ENCODE peak calls at places on chromosomes 12 and 14, in nine cellular contexts. J, C, B, Q, D, X, G, H and I are unnamed samples. For H3K4me1, the result is how much of the 10 kb centered on the place peaks cover.

GRCh38 chr14:105066285-105067071 is 1.2 kb upstream of the GPR132 start:
- DNase-seq in G (no peak), D (no peak), H (no peak), Q (no peak), X (no peak), J (no peak), B (no peak), C (no peak), I (no peak)

GRCh38 chr12:28767836-28768348 is 381.2 kb upstream of the FAR2 start:
- DNase-seq in C (no peak), X (no peak), Q (no peak), B (no peak), H (no peak), D (no peak), G (no peak), J (no peak), I (no peak)

GRCh38 chr14:39454906-39455539 is 22.8 kb upstream of the FBXO33 start:
- DNase-seq in C (no peak), H (no peak), J (no peak), B (no peak), X (no peak), Q (no peak), G (no peak), D (no peak), I (no peak)

GRCh38 chr14:47442206-47442605 is 233.2 kb downstream of the MDGA2 start:
- DNase-seq in Q (no peak), J (peak), H (no peak), B (no peak), D (peak), X (peak), G (no peak), C (no peak), I (no peak)

GRCh38 chr12:58678753-58679152 is 241.6 kb downstream of the LRIG3 start:
- DNase-seq in H (no peak), X (no peak), Q (no peak), D (no peak), B (no peak), C (no peak), J (peak), G (no peak), I (no peak)

GRCh38 chr14:64834965-64835364 is 44.7 kb downstream of the SPTB start:
- DNase-seq in H (no peak), B (no peak), D (no peak), J (no peak), C (no peak), X (no peak), G (no peak), Q (no peak), I (no peak)

GRCh38 chr14:91349481-91350074 is 68.0 kb downstream of the CCDC88C start:
- DNase-seq in G (peak), Q (no peak), B (no peak), D (no peak), X (no peak), J (no peak), C (no peak), H (peak), I (peak)

GRCh38 chr12:131105736-131106356 is 152.1 kb downstream of the ADGRD1 start:
- DNase-seq in H (no peak), G (peak), X (no peak), Q (peak), J (no peak), B (no peak), D (no peak), C (peak), I (peak)

GRCh38 chr12:43406797-43407196 is 145.2 kb downstream of the ADAMTS20 start:
- DNase-seq in B (no peak), H (no peak), X (no peak), Q (no peak), J (no peak), C (no peak), G (no peak), D (no peak), I (no peak)

GRCh38 chr14:98906123-98906995 is 365.6 kb downstream of the BCL11B start:
- DNase-seq in H (no peak), C (no peak), B (peak), D (peak), J (peak), G (no peak), X (no peak), Q (no peak), I (no peak)

GRCh38 chr12:27000962-27001361 is 13.2 kb downstream of the TM7SF3 start:
- DNase-seq in H (no peak), G (no peak), Q (no peak), B (no peak), X (no peak), J (no peak), C (no peak), D (no peak), I (peak)

GRCh38 chr12:981176-981828 is 9.7 kb upstream of the ERC1 start:
- DNase-seq in G (no peak), X (no peak), D (no peak), J (no peak), H (no peak), Q (no peak), B (no peak), C (no peak), I (no peak)

GRCh38 chr12:1552171-1552570 is 42.2 kb downstream of the FBXL14 start:
- DNase-seq in J (no peak), Q (no peak), H (no peak), D (no peak), G (no peak), X (no peak), B (no peak), C (no peak), I (no peak)

GRCh38 chr12:102343361-102344121 is 136.8 kb downstream of the IGF1 start:
- DNase-seq in H (no peak), G (no peak), C (no peak), X (no peak), B (no peak), D (peak), Q (no peak), J (no peak), I (no peak)

GRCh38 chr14:68318788-68319187 is 474.1 kb downstream of the ZFP36L1 start:
- DNase-seq in D (no peak), X (no peak), J (no peak), G (no peak), Q (no peak), H (no peak), B (no peak), C (no peak), I (no peak)

GRCh38 chr14:61812347-61813100 is 50.3 kb downstream of the SNAPC1 start:
- DNase-seq in D (peak), B (no peak), Q (no peak), H (no peak), J (no peak), G (no peak), C (no peak), X (no peak), I (no peak)

GRCh38 chr14:89697281-89698060 is 257.1 kb downstream of the EFCAB11 start:
- DNase-seq in C (no peak), G (no peak), X (no peak), B (no peak), Q (no peak), D (no peak), J (no peak), H (no peak), I (no peak)

GRCh38 chr12:46659032-46659703 is 166.6 kb downstream of the SLC38A4 start:
- DNase-seq in B (no peak), Q (no peak), D (peak), G (no peak), H (no peak), C (no peak), X (no peak), J (peak), I (no peak)

GRCh38 chr12:108666326-108666995 is 32.8 kb upstream of the SELPLG start:
- DNase-seq in B (peak), J (peak), X (no peak), H (no peak), D (no peak), Q (peak), G (no peak), C (peak), I (no peak)

GRCh38 chr14:25111061-25111601 is 61.2 kb upstream of the STXBP6 start:
- DNase-seq in G (no peak), H (no peak), X (no peak), J (peak), B (no peak), D (no peak), Q (no peak), C (peak), I (no peak)

GRCh38 chr14:22561661-22562579 is 27.1 kb downstream of the DAD1 start:
- DNase-seq in G (peak), H (peak), D (no peak), J (no peak), X (no peak), B (peak), C (no peak), Q (no peak), I (peak)

GRCh38 chr14:104746071-104746545 is 6.8 kb upstream of the SIVA1 start:
- DNase-seq in G (no peak), J (no peak), D (no peak), B (no peak), Q (no peak), X (no peak), C (no peak), H (no peak), I (peak)

GRCh38 chr12:57093412-57094193 is 4.7 kb downstream of the NAB2 start:
- DNase-seq in X (no peak), G (peak), Q (peak), H (peak), D (peak), C (peak), J (peak), B (peak), I (peak)

GRCh38 chr14:21868442-21869046 is 194.9 kb upstream of the OR4E1 start:
- DNase-seq in G (peak), X (peak), C (peak), J (peak), H (no peak), D (peak), B (peak), Q (no peak), I (peak)

GRCh38 chr12:43891856-43892574 is 56.1 kb downstream of the TMEM117 start:
- DNase-seq in D (no peak), G (no peak), B (no peak), Q (no peak), X (no peak), C (no peak), J (no peak), H (no peak), I (no peak)

GRCh38 chr12:14167005-14167628 is 185.7 kb upstream of the GRIN2B start:
- DNase-seq in J (peak), G (peak), H (no peak), C (peak), Q (peak), B (peak), D (peak), X (peak), I (peak)

GRCh38 chr12:65656904-65657351 is 167.4 kb upstream of the HMGA2 start:
- DNase-seq in D (no peak), H (no peak), J (peak), G (no peak), B (no peak), C (no peak), Q (no peak), X (no peak), I (no peak)

GRCh38 chr12:27521066-27521465 is 2.9 kb upstream of the PPFIBP1 start:
- DNase-seq in C (no peak), X (no peak), J (peak), G (no peak), B (no peak), Q (peak), H (no peak), D (no peak), I (no peak)

GRCh38 chr14:105838591-105839424 is 312.4 kb downstream of the TMEM121 start:
- DNase-seq in H (no peak), B (no peak), C (peak), Q (no peak), X (no peak), G (no peak), J (no peak), D (no peak), I (no peak)

GRCh38 chr12:51590347-51591019 is 550 bp upstream of the SCN8A start:
- DNase-seq in H (peak), G (peak), Q (peak), J (peak), D (peak), X (peak), B (peak), C (peak), I (peak)

GRCh38 chr12:58171914-58172313 is 230.5 kb downstream of the ATP23 start:
- DNase-seq in G (no peak), D (no peak), Q (no peak), J (peak), X (no peak), C (no peak), H (no peak), B (peak), I (no peak)

GRCh38 chr12:110304061-110304551 is 23.1 kb downstream of the ATP2A2 start:
- DNase-seq in J (peak), C (no peak), Q (no peak), B (no peak), D (no peak), H (no peak), G (no peak), X (no peak), I (no peak)

GRCh38 chr12:110301065-110301806 is 20.2 kb downstream of the ATP2A2 start:
- DNase-seq in J (no peak), D (no peak), G (no peak), Q (no peak), X (no peak), C (no peak), H (no peak), B (no peak), I (no peak)
- H3K27ac ChIP-seq in J (peak), D (no peak), G (no peak), Q (no peak), X (no peak), C (peak), H (no peak), B (no peak), I (peak)

GRCh38 chr12:6602526-6602925 is 4.7 kb downstream of the CHD4 start:
- DNase-seq in H (no peak), J (no peak), G (no peak), D (no peak), Q (no peak), B (no peak), X (no peak), C (no peak), I (no peak)
- H3K4me3 ChIP-seq in H (peak), J (peak), G (peak), D (no peak), Q (no peak), B (no peak), X (no peak), C (peak), I (peak)

DNA sequence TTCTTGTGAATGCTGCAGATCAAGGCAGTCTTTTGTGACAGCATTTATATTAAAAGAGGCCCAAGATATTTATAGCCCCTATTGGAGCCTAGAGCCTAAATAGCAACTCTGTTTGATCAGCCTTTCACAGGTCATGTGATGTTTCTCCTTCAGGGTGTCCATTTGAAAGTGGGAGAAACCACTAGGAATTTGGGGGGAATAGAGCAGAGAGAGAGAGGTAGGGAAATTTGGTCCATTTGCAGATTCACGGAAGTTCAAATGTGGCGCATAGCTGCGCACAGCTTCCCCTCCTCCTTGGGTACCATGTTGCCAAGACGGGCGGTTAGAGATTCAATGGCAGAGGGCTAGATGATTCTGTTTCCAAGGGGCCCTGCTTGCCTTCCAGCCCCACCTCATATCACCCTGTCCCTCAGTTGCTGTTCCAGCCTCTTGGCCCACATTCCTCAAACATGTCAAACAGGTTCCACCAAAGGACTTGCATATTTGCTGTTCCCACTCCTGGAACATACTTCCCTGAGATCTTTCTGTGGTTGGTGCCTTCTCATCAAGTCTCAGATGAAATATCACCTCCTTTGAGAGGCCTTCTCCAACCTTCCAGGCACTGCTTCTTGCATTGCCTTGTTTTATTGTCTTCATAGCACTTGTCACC is 220.8 kb downstream of the CHST11 start:
- DNase-seq in Q (no peak), B (no peak), D (no peak), X (no peak), J (no peak), C (no peak), G (no peak), H (no peak), I (no peak)
- H3K4me1 ChIP-seq in Q (under half), B (under half), D (under half), X (under half), J (under half), C (under half), G (under half), H (under half), I (half or more)

GRCh38 chr14:97523936-97524335 is 726.8 kb downstream of the VRK1 start:
- DNase-seq in B (no peak), J (no peak), X (no peak), C (no peak), H (no peak), D (no peak), Q (no peak), G (no peak), I (no peak)
- H3K27ac ChIP-seq in B (no peak), J (no peak), X (no peak), C (no peak), H (no peak), D (no peak), Q (no peak), G (no peak), I (no peak)